ENCODE peak calls at places on chromosomes 2 and 18, in five cellular contexts. One of them, this sample, is unnamed. For H3K4me1, the result is how much of the 10 kb centered on the place peaks cover.

GRCh38 chr2:23561088-23561487 is 176.1 kb downstream of the KLHL29 start:
- DNase-seq in HCT116: no peak
- DNase-seq in GM23338: no peak
- DNase-seq in psoas muscle: peak
- DNase-seq in PC-3: no peak
- DNase-seq in this sample: no peak

GRCh38 chr2:2919574-2920365 is 457.8 kb downstream of the EIPR1 start:
- DNase-seq in HCT116: no peak
- DNase-seq in GM23338: no peak
- DNase-seq in psoas muscle: no peak
- DNase-seq in PC-3: no peak
- DNase-seq in this sample: no peak

GRCh38 chr2:162069200-162069910 is 4.7 kb downstream of the DPP4 start:
- DNase-seq in HCT116: no peak
- DNase-seq in GM23338: no peak
- DNase-seq in psoas muscle: no peak
- DNase-seq in PC-3: no peak
- DNase-seq in this sample: no peak

GRCh38 chr2:154537845-154538244 is 160.7 kb upstream of the KCNJ3 start:
- DNase-seq in HCT116: no peak
- DNase-seq in GM23338: no peak
- DNase-seq in psoas muscle: no peak
- DNase-seq in PC-3: no peak
- DNase-seq in this sample: no peak

GRCh38 chr18:35256947-35257346 is 16.1 kb downstream of the ZNF397 start:
- DNase-seq in HCT116: no peak
- DNase-seq in GM23338: no peak
- DNase-seq in psoas muscle: no peak
- DNase-seq in PC-3: no peak
- DNase-seq in this sample: no peak

GRCh38 chr2:171574149-171574795 is 52.0 kb downstream of the CYBRD1 start:
- DNase-seq in HCT116: peak
- DNase-seq in GM23338: peak
- DNase-seq in psoas muscle: peak
- DNase-seq in PC-3: peak
- DNase-seq in this sample: peak

GRCh38 chr2:54955674-54956391 is 94.4 kb downstream of the RTN4 start:
- DNase-seq in HCT116: no peak
- DNase-seq in GM23338: no peak
- DNase-seq in psoas muscle: no peak
- DNase-seq in PC-3: peak
- DNase-seq in this sample: no peak

GRCh38 chr2:146415291-146415690 is 1429.5 kb upstream of the ACVR2A start:
- DNase-seq in HCT116: no peak
- DNase-seq in GM23338: peak
- DNase-seq in psoas muscle: no peak
- DNase-seq in PC-3: no peak
- DNase-seq in this sample: no peak

GRCh38 chr2:135473567-135473966 is 57.5 kb downstream of the ZRANB3 start:
- DNase-seq in HCT116: no peak
- DNase-seq in GM23338: peak
- DNase-seq in psoas muscle: no peak
- DNase-seq in PC-3: peak
- DNase-seq in this sample: no peak

GRCh38 chr2:10149684-10150083 is 27.1 kb downstream of the RRM2 start:
- DNase-seq in HCT116: no peak
- DNase-seq in GM23338: no peak
- DNase-seq in psoas muscle: no peak
- DNase-seq in PC-3: no peak
- DNase-seq in this sample: no peak

GRCh38 chr2:98828793-98829371 is 98.0 kb upstream of the MGAT4A start:
- DNase-seq in HCT116: no peak
- DNase-seq in GM23338: no peak
- DNase-seq in psoas muscle: no peak
- DNase-seq in PC-3: peak
- DNase-seq in this sample: no peak

GRCh38 chr2:47309952-47310800 is 92.8 kb upstream of the MSH2 start:
- DNase-seq in HCT116: no peak
- DNase-seq in GM23338: peak
- DNase-seq in psoas muscle: no peak
- DNase-seq in PC-3: no peak
- DNase-seq in this sample: no peak

GRCh38 chr2:47311764-47312503 is 91.0 kb upstream of the MSH2 start:
- DNase-seq in HCT116: no peak
- DNase-seq in GM23338: no peak
- DNase-seq in psoas muscle: no peak
- DNase-seq in PC-3: no peak
- DNase-seq in this sample: no peak

GRCh38 chr2:47307066-47307465 is 95.9 kb upstream of the MSH2 start:
- DNase-seq in HCT116: no peak
- DNase-seq in GM23338: no peak
- DNase-seq in psoas muscle: no peak
- DNase-seq in PC-3: no peak
- DNase-seq in this sample: no peak

GRCh38 chr2:47310801-47311560 is 92.0 kb upstream of the MSH2 start:
- DNase-seq in HCT116: no peak
- DNase-seq in GM23338: no peak
- DNase-seq in psoas muscle: no peak
- DNase-seq in PC-3: peak
- DNase-seq in this sample: no peak

DNA sequence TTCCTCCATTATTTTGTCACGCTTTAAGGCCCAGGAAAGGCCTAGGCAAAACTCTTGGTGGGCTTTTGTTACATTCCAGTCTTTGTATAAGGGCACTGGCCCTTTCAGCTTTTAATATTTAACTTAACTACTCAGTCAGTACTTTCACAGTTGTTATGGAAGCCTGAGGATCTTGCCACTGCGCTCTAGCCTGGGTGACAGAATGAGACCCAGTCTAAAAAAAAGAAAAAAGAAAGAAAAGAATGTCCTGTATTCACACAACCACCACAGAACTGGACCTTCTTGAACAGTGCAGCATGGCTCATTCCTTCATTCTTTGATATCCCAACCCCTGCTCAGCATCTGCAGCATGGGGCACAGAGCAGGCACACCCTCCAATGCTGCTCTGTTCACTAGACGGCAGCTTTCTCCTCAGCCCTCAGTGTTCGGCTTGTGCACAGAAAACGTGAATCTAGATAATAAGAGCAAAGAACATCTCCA is 93.4 kb upstream of the MSH2 start:
- DNase-seq in HCT116: no peak
- DNase-seq in GM23338: no peak
- DNase-seq in psoas muscle: no peak
- DNase-seq in PC-3: no peak
- DNase-seq in this sample: no peak
- H3K27ac ChIP-seq in HCT116: no peak
- H3K27ac ChIP-seq in GM23338: no peak
- H3K27ac ChIP-seq in psoas muscle: no peak
- H3K27ac ChIP-seq in PC-3: no peak
- H3K27ac ChIP-seq in this sample: no peak

DNA sequence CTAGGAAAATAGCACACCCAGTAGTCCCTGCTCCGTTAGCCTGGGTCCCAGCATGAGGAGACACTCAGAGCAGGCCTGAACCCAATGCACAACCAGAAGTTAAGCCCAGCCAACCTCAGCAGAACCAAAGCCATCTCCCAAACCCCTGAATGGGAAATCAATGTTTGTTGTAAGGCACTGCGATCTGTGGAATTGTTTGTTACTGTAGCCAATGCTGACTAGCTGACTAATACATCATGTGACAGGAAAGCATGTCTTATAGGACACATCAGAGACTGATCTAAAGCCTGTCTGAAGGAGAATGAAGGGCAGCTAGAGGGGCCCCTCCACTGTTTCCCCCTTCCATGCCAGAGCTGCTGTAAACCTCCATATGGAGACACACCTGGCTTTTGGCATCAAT is 96.4 kb downstream of the MARCHF4 start:
- DNase-seq in HCT116: no peak
- DNase-seq in GM23338: no peak
- DNase-seq in psoas muscle: no peak
- DNase-seq in PC-3: no peak
- DNase-seq in this sample: no peak
- H3K4me1 ChIP-seq in HCT116: under half
- H3K4me1 ChIP-seq in GM23338: under half
- H3K4me1 ChIP-seq in psoas muscle: under half
- H3K4me1 ChIP-seq in PC-3: under half
- H3K4me1 ChIP-seq in this sample: under half

DNA sequence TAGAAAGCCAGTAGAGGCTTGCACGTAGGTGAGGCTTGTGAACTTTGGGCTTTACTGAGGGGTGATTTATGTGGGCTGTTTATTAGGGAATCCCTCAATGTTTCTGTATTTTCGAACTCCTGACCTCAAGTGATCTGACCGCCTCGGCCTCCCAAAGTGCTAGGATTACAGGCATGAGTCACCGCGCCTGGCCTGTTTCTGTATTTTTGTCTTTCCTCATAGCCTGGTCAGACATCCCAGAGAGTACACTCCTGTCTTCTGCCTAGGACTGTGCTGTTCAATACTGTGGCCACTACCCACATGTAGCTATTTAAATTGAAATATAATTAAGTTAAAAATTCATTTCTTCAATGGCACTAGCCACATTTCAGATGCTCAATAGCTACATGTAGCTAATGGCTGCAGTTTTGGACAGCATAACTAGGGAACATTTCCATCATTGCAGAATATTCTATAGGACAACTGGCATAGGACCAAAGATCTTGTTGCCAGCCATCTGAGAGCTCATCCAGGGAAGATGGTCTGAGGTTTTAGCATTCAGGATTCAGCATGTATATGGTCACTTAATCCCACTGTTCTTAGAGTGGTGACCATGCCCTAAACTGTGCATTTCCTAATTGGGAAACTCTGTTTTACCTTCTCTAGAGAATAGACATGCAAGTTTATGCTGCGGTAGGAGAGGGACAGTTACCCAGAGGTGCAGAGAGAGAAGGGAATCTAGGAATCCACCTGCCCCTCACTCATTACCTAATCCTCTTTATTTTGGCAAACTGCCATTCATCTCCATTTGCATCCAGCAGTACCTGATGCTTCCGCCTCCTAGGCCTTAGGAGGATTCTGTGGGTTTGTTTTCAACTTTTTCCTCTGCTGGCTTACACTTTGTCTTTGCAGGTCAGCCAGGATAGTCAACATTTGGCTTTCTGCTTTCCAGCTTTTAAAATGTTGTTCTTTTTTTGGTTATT is 64.4 kb downstream of the LCLAT1 start:
- DNase-seq in HCT116: peak
- DNase-seq in GM23338: peak
- DNase-seq in psoas muscle: peak
- DNase-seq in PC-3: peak
- DNase-seq in this sample: no peak
- H3K27ac ChIP-seq in HCT116: peak
- H3K27ac ChIP-seq in GM23338: peak
- H3K27ac ChIP-seq in psoas muscle: peak
- H3K27ac ChIP-seq in PC-3: no peak
- H3K27ac ChIP-seq in this sample: no peak

GRCh38 chr2:43185146-43185545 is 41.3 kb downstream of the ZFP36L2 start:
- DNase-seq in HCT116: peak
- DNase-seq in GM23338: no peak
- DNase-seq in psoas muscle: no peak
- DNase-seq in PC-3: no peak
- DNase-seq in this sample: no peak

GRCh38 chr2:43184339-43184895 is 42.0 kb downstream of the ZFP36L2 start:
- DNase-seq in HCT116: peak
- DNase-seq in GM23338: no peak
- DNase-seq in psoas muscle: no peak
- DNase-seq in PC-3: peak
- DNase-seq in this sample: no peak

GRCh38 chr2:43188561-43189386 is 37.6 kb downstream of the ZFP36L2 start:
- DNase-seq in HCT116: no peak
- DNase-seq in GM23338: no peak
- DNase-seq in psoas muscle: no peak
- DNase-seq in PC-3: no peak
- DNase-seq in this sample: no peak

GRCh38 chr2:43186321-43186678 is 40.1 kb downstream of the ZFP36L2 start:
- DNase-seq in HCT116: no peak
- DNase-seq in GM23338: no peak
- DNase-seq in psoas muscle: no peak
- DNase-seq in PC-3: no peak
- DNase-seq in this sample: no peak

GRCh38 chr2:43186679-43187374 is 39.6 kb downstream of the ZFP36L2 start:
- DNase-seq in HCT116: no peak
- DNase-seq in GM23338: peak
- DNase-seq in psoas muscle: no peak
- DNase-seq in PC-3: no peak
- DNase-seq in this sample: no peak
- H3K4me1 ChIP-seq in HCT116: under half
- H3K4me1 ChIP-seq in GM23338: under half
- H3K4me1 ChIP-seq in psoas muscle: under half
- H3K4me1 ChIP-seq in PC-3: under half
- H3K4me1 ChIP-seq in this sample: half or more

GRCh38 chr2:69494126-69494525 is 56.9 kb upstream of the NFU1 start:
- DNase-seq in HCT116: no peak
- DNase-seq in GM23338: no peak
- DNase-seq in psoas muscle: no peak
- DNase-seq in PC-3: peak
- DNase-seq in this sample: no peak

GRCh38 chr2:69495008-69495407 is 57.8 kb upstream of the NFU1 start:
- DNase-seq in HCT116: no peak
- DNase-seq in GM23338: no peak
- DNase-seq in psoas muscle: no peak
- DNase-seq in PC-3: no peak
- DNase-seq in this sample: no peak

GRCh38 chr2:69491864-69492263 is 54.6 kb upstream of the NFU1 start:
- DNase-seq in HCT116: no peak
- DNase-seq in GM23338: no peak
- DNase-seq in psoas muscle: no peak
- DNase-seq in PC-3: no peak
- DNase-seq in this sample: no peak

GRCh38 chr2:69490486-69490885 is 53.3 kb upstream of the NFU1 start:
- DNase-seq in HCT116: no peak
- DNase-seq in GM23338: no peak
- DNase-seq in psoas muscle: no peak
- DNase-seq in PC-3: no peak
- DNase-seq in this sample: no peak

GRCh38 chr2:69493268-69493667 is 56.0 kb upstream of the NFU1 start:
- DNase-seq in HCT116: no peak
- DNase-seq in GM23338: peak
- DNase-seq in psoas muscle: no peak
- DNase-seq in PC-3: no peak
- DNase-seq in this sample: no peak
- H3K27ac ChIP-seq in HCT116: no peak
- H3K27ac ChIP-seq in GM23338: peak
- H3K27ac ChIP-seq in psoas muscle: no peak
- H3K27ac ChIP-seq in PC-3: no peak
- H3K27ac ChIP-seq in this sample: no peak